ENCODE peak calls at places on chromosome 10, in five cellular contexts. R, K, C, D and L are unnamed samples.

GRCh38 chr10:84944187-84944586 is 615.8 kb downstream of the CCSER2 start:
- DNase-seq in R (no peak), K (no peak), C (no peak), D (no peak), L (no peak)

GRCh38 chr10:132263866-132264265 is 43.9 kb downstream of the STK32C start:
- DNase-seq in R (no peak), K (no peak), C (no peak), D (no peak), L (no peak)

GRCh38 chr10:49293208-49293603 is 5.8 kb upstream of the C10orf71 start:
- DNase-seq in R (no peak), K (no peak), C (no peak), D (no peak), L (no peak)

GRCh38 chr10:119006451-119007210 is 22.9 kb upstream of the NANOS1 start:
- DNase-seq in R (peak; percentile 97), K (peak; percentile 98), C (peak; percentile 89), D (peak; percentile 99), L (peak; percentile 93)

GRCh38 chr10:22334414-22335203 is 10.7 kb upstream of the SPAG6 start:
- DNase-seq in R (no peak), K (no peak), C (no peak), D (no peak), L (no peak)

GRCh38 chr10:97025613-97026242 is 160.0 kb downstream of the SLIT1 start:
- DNase-seq in R (peak; percentile 50), K (no peak), C (peak; percentile 44), D (peak; percentile 43), L (no peak)

GRCh38 chr10:98429320-98430072 is 14.5 kb upstream of the PYROXD2 start:
- DNase-seq in R (no peak), K (no peak), C (no peak), D (no peak), L (no peak)

GRCh38 chr10:55146032-55146431 is 345.0 kb upstream of the PCDH15 start:
- DNase-seq in R (peak; percentile 0), K (no peak), C (no peak), D (no peak), L (peak; percentile 88)

GRCh38 chr10:61225939-61226338 is 227.2 kb downstream of the TMEM26 start:
- DNase-seq in R (no peak), K (no peak), C (no peak), D (no peak), L (no peak)

GRCh38 chr10:112585960-112586359 is 138.9 kb downstream of the VTI1A start:
- DNase-seq in R (peak; percentile 29), K (no peak), C (no peak), D (peak; percentile 63), L (no peak)

GRCh38 chr10:69731184-69731583 is 70.5 kb upstream of the COL13A1 start:
- DNase-seq in R (peak; percentile 73), K (no peak), C (no peak), D (peak; percentile 71), L (peak; percentile 73)

GRCh38 chr10:24858244-24858907 is 94.0 kb downstream of the PRTFDC1 start:
- DNase-seq in R (peak; percentile 80), K (peak; percentile 24), C (no peak), D (peak; percentile 93), L (no peak)

GRCh38 chr10:58714436-58714835 is 201.8 kb downstream of the BICC1 start:
- DNase-seq in R (no peak), K (no peak), C (no peak), D (no peak), L (no peak)

GRCh38 chr10:97328646-97329453 is 5.7 kb downstream of the FRAT2 start:
- DNase-seq in R (no peak), K (no peak), C (no peak), D (no peak), L (no peak)

GRCh38 chr10:61592581-61592980 is 70.1 kb upstream of the CABCOCO1 start:
- DNase-seq in R (peak; percentile 6), K (no peak), C (peak; percentile 2), D (peak; percentile 1), L (no peak)

GRCh38 chr10:114665873-114666272 is 7.8 kb upstream of the ABLIM1 start:
- DNase-seq in R (no peak), K (no peak), C (no peak), D (peak; percentile 43), L (no peak)

GRCh38 chr10:129741280-129741977 is 222.6 kb downstream of the EBF3 start:
- DNase-seq in R (no peak), K (no peak), C (no peak), D (no peak), L (no peak)

GRCh38 chr10:43584051-43584450 is 9.6 kb upstream of the ZNF239 start:
- DNase-seq in R (no peak), K (no peak), C (no peak), D (no peak), L (no peak)

GRCh38 chr10:33139191-33139646 is 181.2 kb upstream of the ITGB1 start:
- DNase-seq in R (no peak), K (no peak), C (no peak), D (no peak), L (no peak)

GRCh38 chr10:17144757-17145156 is 15.1 kb upstream of the CUBN start:
- DNase-seq in R (peak; percentile 72), K (no peak), C (no peak), D (peak; percentile 8), L (no peak)

GRCh38 chr10:119111968-119112515 is 8.1 kb downstream of the DENND10 start:
- DNase-seq in R (peak; percentile 45), K (peak; percentile 76), C (no peak), D (peak; percentile 68), L (no peak)

GRCh38 chr10:127907411-127908105 is 655 bp downstream of the PTPRE start:
- DNase-seq in R (peak; percentile 6), K (peak; percentile 55), C (no peak), D (peak; percentile 32), L (peak; percentile 49)

GRCh38 chr10:17684537-17684936 is 40.6 kb downstream of the STAM start:
- DNase-seq in R (no peak), K (no peak), C (no peak), D (no peak), L (no peak)

GRCh38 chr10:95605163-95605562 is 44.0 kb upstream of the SORBS1 start:
- DNase-seq in R (peak; percentile 15), K (no peak), C (no peak), D (no peak), L (no peak)

GRCh38 chr10:43274011-43274410 is 7.1 kb upstream of the RASGEF1A start:
- DNase-seq in R (no peak), K (no peak), C (no peak), D (no peak), L (no peak)

GRCh38 chr10:123620621-123621020 is 45.5 kb upstream of the GPR26 start:
- DNase-seq in R (no peak), K (no peak), C (no peak), D (no peak), L (no peak)

GRCh38 chr10:123622381-123622780 is 43.8 kb upstream of the GPR26 start:
- DNase-seq in R (peak; percentile 2), K (peak; percentile 76), C (no peak), D (no peak), L (no peak)

GRCh38 chr10:123621492-123621891 is 44.7 kb upstream of the GPR26 start:
- DNase-seq in R (no peak), K (no peak), C (no peak), D (no peak), L (no peak)

GRCh38 chr10:123624086-123624485 is 42.1 kb upstream of the GPR26 start:
- DNase-seq in R (no peak), K (no peak), C (no peak), D (no peak), L (no peak)

GRCh38 chr10:123621910-123622309 is 44.2 kb upstream of the GPR26 start:
- DNase-seq in R (no peak), K (peak; percentile 25), C (no peak), D (no peak), L (no peak)
- H3K4me3 ChIP-seq in R (no peak overlapping the region), K (no peak overlapping the region), C (no peak overlapping the region), D (no peak overlapping the region), L (no peak overlapping the region)

DNA sequence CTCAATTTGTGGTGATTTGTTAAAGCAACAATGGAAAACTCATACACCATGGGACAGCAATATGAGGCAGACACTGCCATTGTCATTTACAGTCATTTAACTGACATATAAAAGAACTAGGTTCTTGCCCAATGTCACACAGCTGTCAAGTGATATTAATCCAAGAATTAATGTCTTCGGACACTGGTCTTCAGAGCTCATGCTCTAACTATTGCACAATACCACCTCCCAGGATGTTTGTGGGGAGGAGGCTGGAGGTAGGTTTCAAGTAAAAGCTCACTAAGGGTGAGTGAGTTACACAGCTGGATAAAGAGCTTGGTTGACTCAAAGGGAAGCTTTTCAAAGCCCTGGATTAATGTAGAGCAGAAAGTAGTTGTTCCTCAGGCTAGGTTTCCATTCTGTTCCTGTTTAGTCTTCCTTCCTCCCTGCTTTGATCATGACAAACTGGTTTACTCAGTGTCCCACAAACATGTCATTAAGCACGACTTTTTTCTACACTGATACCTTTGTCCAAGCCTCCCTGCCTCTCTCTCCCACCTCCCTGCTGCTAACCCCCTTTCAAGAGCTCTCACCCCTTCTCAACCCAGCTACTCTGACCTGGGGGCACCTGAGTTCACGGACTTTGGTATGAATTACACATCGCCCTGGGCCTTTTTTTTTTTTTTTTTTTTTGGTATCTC is 995 bp upstream of the EXOC6 start:
- DNase-seq in R (peak; percentile 14), K (no peak), C (no peak), D (no peak), L (no peak)
- H3K4me3 ChIP-seq in R (no peak overlapping the region), K (no peak overlapping the region), C (peak overlapping the region; percentile 99), D (no peak overlapping the region), L (no peak overlapping the region)

DNA sequence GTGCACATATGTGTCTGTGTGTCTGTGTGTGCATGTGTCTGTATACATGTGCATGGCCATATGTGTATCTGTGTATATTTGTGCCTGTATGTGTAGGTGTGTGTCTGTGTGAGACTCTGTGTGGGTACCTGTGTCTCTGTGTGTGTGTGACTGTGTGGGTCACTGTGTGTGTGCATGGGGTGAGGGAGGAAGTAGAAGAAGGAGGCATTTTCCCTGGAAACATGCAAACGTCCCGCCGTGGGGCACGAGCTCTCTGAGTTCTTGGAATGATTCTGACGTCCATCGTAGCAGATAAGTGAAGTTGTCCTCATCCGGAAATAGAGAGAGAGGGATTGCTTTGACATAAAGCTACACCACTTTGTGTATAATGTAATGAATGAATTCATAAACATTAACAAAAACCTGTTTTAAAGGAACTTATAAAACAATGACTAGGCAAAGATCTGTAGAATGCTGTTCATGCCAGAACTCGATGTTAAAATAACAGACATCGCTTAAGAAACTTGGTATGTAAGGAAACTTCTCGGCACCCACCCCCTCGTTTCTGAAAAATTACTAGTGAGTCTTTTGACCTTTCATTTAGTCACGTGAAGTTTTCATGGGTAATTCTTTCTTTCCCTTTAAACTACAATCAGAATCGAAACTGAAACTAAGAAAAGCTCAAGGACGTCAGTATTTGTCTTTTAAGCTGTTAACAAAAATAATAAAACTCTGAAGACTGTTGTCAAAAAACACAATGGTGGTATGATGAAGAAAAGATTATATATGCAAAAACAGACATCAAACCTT is 43.6 kb upstream of the KLF6 start:
- DNase-seq in R (peak; percentile 77), K (no peak), C (no peak), D (peak; percentile 78), L (no peak)
- H3K4me3 ChIP-seq in R (peak overlapping the region; percentile 18), K (peak overlapping the region; percentile 24), C (peak overlapping the region; percentile 38), D (peak overlapping the region; percentile 50), L (no peak overlapping the region)

GRCh38 chr10:13930123-13930522 is 343.4 kb downstream of the PRPF18 start:
- DNase-seq in R (no peak), K (no peak), C (no peak), D (peak; percentile 39), L (no peak)

GRCh38 chr10:13924020-13924725 is 337.4 kb downstream of the PRPF18 start:
- DNase-seq in R (peak; percentile 96), K (peak; percentile 87), C (no peak), D (peak; percentile 97), L (peak; percentile 49)

GRCh38 chr10:13925924-13926435 is 339.2 kb downstream of the PRPF18 start:
- DNase-seq in R (no peak), K (no peak), C (no peak), D (no peak), L (no peak)

GRCh38 chr10:13922591-13922990 is 335.8 kb downstream of the PRPF18 start:
- DNase-seq in R (peak; percentile 71), K (no peak), C (no peak), D (no peak), L (no peak)

GRCh38 chr10:13928362-13928921 is 341.7 kb downstream of the PRPF18 start:
- DNase-seq in R (peak; percentile 36), K (no peak), C (no peak), D (no peak), L (no peak)
- H3K4me3 ChIP-seq in R (no peak overlapping the region), K (no peak overlapping the region), C (no peak overlapping the region), D (no peak overlapping the region), L (no peak overlapping the region)